ENCODE peak calls at places on chromosome 15, in eight cellular contexts. Z, X, E, A, D, V, H and J are unnamed samples.

GRCh38 chr15:85407421-85408269 is 27.2 kb downstream of the AKAP13 start:
- DNase-seq in Z (no peak), X (no peak), E (no peak), A (peak; percentile 65), D (no peak), V (peak; percentile 89), H (peak; percentile 86), J (no peak)

GRCh38 chr15:101063212-101063611 is 144.1 kb downstream of the LRRK1 start:
- DNase-seq in Z (no peak), X (no peak), E (no peak), A (no peak), D (no peak), V (no peak), H (no peak), J (no peak)

GRCh38 chr15:70260096-70260495 is 162.4 kb upstream of the TLE3 start:
- DNase-seq in Z (no peak), X (no peak), E (no peak), A (no peak), D (no peak), V (no peak), H (no peak), J (no peak)

GRCh38 chr15:100999369-100999768 is 80.2 kb downstream of the LRRK1 start:
- DNase-seq in Z (no peak), X (no peak), E (no peak), A (no peak), D (no peak), V (no peak), H (no peak), J (no peak)

GRCh38 chr15:24924153-24924552 is 30.6 kb upstream of the SNRPN start:
- DNase-seq in Z (no peak), X (no peak), E (no peak), A (no peak), D (no peak), V (no peak), H (no peak), J (no peak)

GRCh38 chr15:65194826-65195541 is 9.8 kb upstream of the CLPX start:
- DNase-seq in Z (no peak), X (no peak), E (no peak), A (no peak), D (no peak), V (no peak), H (no peak), J (no peak)

GRCh38 chr15:91338763-91339162 is 238.7 kb downstream of the SV2B start:
- DNase-seq in Z (peak; percentile 74), X (no peak), E (no peak), A (no peak), D (no peak), V (peak; percentile 21), H (peak; percentile 13), J (peak; percentile 57)

GRCh38 chr15:66619152-66619903 is 53.5 kb upstream of the LCTL start:
- DNase-seq in Z (peak; percentile 84), X (no peak), E (peak; percentile 27), A (peak; percentile 31), D (peak; percentile 40), V (peak; percentile 74), H (peak; percentile 63), J (peak; percentile 62)

GRCh38 chr15:31934821-31935220 is 95.5 kb upstream of the CHRNA7 start:
- DNase-seq in Z (no peak), X (no peak), E (no peak), A (no peak), D (no peak), V (no peak), H (no peak), J (no peak)